ENCODE peak calls at places on chromosomes 1 and 21, in six cellular contexts. K is keratinocyte; N is Peyer's patch; T is astrocyte of the spinal cord; O is CD8-positive, alpha-beta memory T cell; R is stomach. Q is an unnamed sample.

GRCh38 chr1:20255666-20256065 is 35.0 kb upstream of the VWA5B1 start:
- DNase-seq in K (no peak), N (peak; percentile 85), T (peak; percentile 73), O (no peak), R (no peak), Q (peak; percentile 12)

GRCh38 chr1:218476385-218476784 is 131.2 kb downstream of the TGFB2 start:
- DNase-seq in K (no peak), N (no peak), T (peak; percentile 86), O (no peak), R (no peak), Q (peak; percentile 67)

GRCh38 chr1:84620720-84621313 is 46.6 kb upstream of the CTBS start:
- DNase-seq in K (no peak), N (peak; percentile 88), T (peak; percentile 82), O (peak; percentile 70), R (peak; percentile 77), Q (no peak)

GRCh38 chr1:2304282-2304681 is 76.2 kb downstream of the SKI start:
- DNase-seq in K (no peak), N (no peak), T (no peak), O (no peak), R (no peak), Q (no peak)

GRCh38 chr1:31364561-31365255 is 8.2 kb downstream of the FABP3 start:
- DNase-seq in K (no peak), N (no peak), T (peak; percentile 16), O (no peak), R (no peak), Q (no peak)

GRCh38 chr1:33301273-33301984 is 19.5 kb downstream of the A3GALT2 start:
- DNase-seq in K (no peak), N (peak; percentile 42), T (no peak), O (no peak), R (no peak), Q (no peak)

GRCh38 chr1:96992871-96993270 is 271.3 kb downstream of the PTBP2 start:
- DNase-seq in K (no peak), N (no peak), T (peak; percentile 44), O (no peak), R (no peak), Q (peak; percentile 25)

GRCh38 chr1:12546771-12547585 is 71.0 kb downstream of the DHRS3 start:
- DNase-seq in K (no peak), N (no peak), T (no peak), O (no peak), R (no peak), Q (no peak)

GRCh38 chr1:24364605-24364974 is 45.4 kb downstream of the GRHL3 start:
- DNase-seq in K (no peak), N (peak; percentile 65), T (peak; percentile 49), O (no peak), R (no peak), Q (no peak)

GRCh38 chr1:56872597-56872996 is 18.0 kb downstream of the C8A start:
- DNase-seq in K (no peak), N (no peak), T (peak; percentile 28), O (no peak), R (no peak), Q (peak; percentile 17)

GRCh38 chr1:214571281-214571680 is 19.9 kb upstream of the PTPN14 start:
- DNase-seq in K (no peak), N (no peak), T (no peak), O (no peak), R (no peak), Q (no peak)

GRCh38 chr1:119275930-119276215 is 92.7 kb upstream of the HAO2 start:
- DNase-seq in K (no peak), N (no peak), T (no peak), O (no peak), R (no peak), Q (no peak)

GRCh38 chr1:218459450-218459849 is 114.3 kb downstream of the TGFB2 start:
- DNase-seq in K (no peak), N (no peak), T (peak; percentile 73), O (no peak), R (no peak), Q (no peak)

GRCh38 chr1:155529109-155529508 is 33.5 kb downstream of the ASH1L start:
- DNase-seq in K (no peak), N (no peak), T (no peak), O (no peak), R (no peak), Q (no peak)

GRCh38 chr21:36478207-36478701 is 1.7 kb downstream of the CLDN14 start:
- DNase-seq in K (peak; percentile 66), N (no peak), T (peak; percentile 80), O (no peak), R (no peak), Q (peak; percentile 52)

GRCh38 chr1:114289321-114289720 is 135.7 kb upstream of the SYT6 start:
- DNase-seq in K (no peak), N (no peak), T (no peak), O (no peak), R (no peak), Q (no peak)

GRCh38 chr1:198860371-198860770 is 221.5 kb downstream of the PTPRC start:
- DNase-seq in K (no peak), N (no peak), T (no peak), O (no peak), R (no peak), Q (no peak)

DNA sequence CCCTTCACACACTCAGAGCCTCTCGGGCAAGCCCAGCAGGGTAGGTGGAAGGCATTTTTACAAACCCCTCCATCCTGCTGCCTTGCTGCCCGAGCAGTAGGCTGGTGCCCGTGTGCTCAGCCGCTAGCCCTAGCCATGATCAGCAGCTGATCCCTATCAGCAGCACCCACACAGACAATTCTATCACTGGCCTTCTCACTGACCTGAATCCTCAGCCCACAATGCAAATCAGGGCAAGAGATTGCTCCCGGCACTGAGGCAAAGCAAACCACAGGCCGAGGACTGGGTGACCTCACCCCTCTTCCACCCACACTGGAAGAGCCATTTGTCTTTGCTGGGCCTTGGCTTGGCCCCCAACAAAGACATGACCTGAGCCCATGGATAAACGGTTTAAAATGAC is 895 bp upstream of the PDZK1 start:
- DNase-seq in K (no peak), N (no peak), T (no peak), O (no peak), R (no peak), Q (no peak)
- H3K4me3 ChIP-seq in K (no peak overlapping the region), N (no peak overlapping the region), T (no peak overlapping the region), O (no peak overlapping the region), R (no peak overlapping the region), Q (no peak overlapping the region)

GRCh38 chr1:205048382-205048781 is 5.4 kb downstream of the CNTN2 start:
- DNase-seq in K (no peak), N (no peak), T (no peak), O (no peak), R (no peak), Q (no peak)
- H3K4me3 ChIP-seq in K (no peak overlapping the region), N (no peak overlapping the region), T (no peak overlapping the region), O (no peak overlapping the region), R (no peak overlapping the region), Q (no peak overlapping the region)

GRCh38 chr1:42847111-42847580 is 733 bp downstream of the ZNF691 start:
- DNase-seq in K (no peak), N (no peak), T (no peak), O (no peak), R (no peak), Q (no peak)

GRCh38 chr1:42848823-42849537 is 2.6 kb downstream of the ZNF691 start:
- DNase-seq in K (no peak), N (no peak), T (no peak), O (no peak), R (no peak), Q (no peak)

GRCh38 chr1:42845866-42846256 is 552 bp upstream of the ZNF691 start:
- DNase-seq in K (no peak), N (no peak), T (no peak), O (no peak), R (no peak), Q (no peak)

GRCh38 chr1:42846257-42847110 is at the start of gene ZNF691:
- DNase-seq in K (peak; percentile 71), N (peak; percentile 97), T (peak; percentile 98), O (peak; percentile 84), R (peak; percentile 94), Q (peak; percentile 90)

GRCh38 chr1:42847721-42848470 is 1.5 kb downstream of the ZNF691 start:
- DNase-seq in K (no peak), N (no peak), T (no peak), O (no peak), R (no peak), Q (no peak)
- H3K4me3 ChIP-seq in K (no peak overlapping the region), N (no peak overlapping the region), T (no peak overlapping the region), O (peak overlapping the region; percentile 93), R (no peak overlapping the region), Q (peak overlapping the region; percentile 82)

DNA sequence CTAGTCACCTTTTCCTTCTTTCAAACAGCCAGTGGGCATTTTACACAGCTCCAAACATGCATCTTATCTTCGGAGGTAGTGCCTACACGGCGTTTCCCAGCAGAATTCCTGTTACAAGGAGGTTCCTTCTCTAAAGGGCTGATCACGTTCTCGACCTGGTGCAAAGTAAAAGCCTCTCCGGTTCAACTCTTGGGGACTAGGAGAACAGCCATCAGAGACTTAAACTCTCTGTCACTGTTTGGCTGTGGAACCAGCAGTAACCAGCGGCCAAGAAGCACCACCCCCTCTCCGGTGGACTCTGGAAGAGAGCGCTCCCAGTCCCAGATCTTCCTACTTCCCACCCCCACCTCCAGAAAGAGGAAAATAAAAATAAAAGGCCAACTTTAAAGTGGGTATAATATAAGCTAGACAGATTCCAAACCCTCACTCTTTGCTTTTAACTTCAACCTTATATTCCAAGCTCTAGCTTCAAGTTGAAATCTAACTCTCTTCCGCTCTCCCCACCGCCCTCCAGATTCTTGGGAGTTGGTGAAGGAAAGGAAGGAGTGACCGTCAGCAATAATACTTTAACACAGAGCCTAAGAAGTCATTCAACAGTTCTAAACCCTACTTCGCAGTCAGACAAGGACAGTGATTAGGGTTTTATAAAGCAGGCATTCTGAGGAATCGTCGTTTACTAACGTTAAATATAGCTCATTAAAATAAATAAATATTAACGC is 2.9 kb downstream of the BRINP3 start:
- DNase-seq in K (no peak), N (peak; percentile 68), T (peak; percentile 18), O (no peak), R (no peak), Q (no peak)
- H3K4me3 ChIP-seq in K (no peak overlapping the region), N (no peak overlapping the region), T (peak overlapping the region; percentile 43), O (no peak overlapping the region), R (no peak overlapping the region), Q (peak overlapping the region; percentile 51)

DNA sequence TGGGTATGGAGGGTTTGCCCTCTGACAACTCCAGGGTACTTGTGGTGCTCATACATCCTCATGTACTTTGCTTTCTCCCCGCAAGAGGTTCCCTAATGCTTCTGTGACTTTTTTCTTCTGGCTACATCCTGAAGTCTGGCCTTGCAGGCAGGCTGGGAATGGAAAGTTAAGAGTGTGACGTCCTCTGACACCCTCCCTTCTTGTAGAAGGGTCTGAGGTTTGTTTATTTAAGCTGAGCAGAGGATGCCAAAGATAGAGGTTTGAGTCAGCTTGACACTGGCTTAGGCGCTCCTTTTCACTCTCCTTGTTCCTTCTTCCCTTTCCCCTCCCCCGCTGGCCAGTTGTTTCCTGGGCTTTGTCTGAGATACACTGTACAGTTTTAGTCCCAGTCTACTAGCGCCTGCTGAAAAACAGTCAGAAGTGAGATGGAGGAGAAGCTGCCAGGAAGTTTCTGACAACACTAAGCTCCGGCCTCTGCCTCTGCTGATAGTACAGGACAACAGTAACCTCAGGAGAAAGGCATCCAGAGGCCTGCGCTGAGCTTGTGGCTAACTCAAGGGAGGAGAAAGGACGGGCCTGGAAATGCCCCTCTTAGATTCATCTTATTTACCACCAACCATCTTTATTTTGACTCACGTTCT is at the start of gene MACF1:
- DNase-seq in K (no peak), N (peak; percentile 69), T (peak; percentile 98), O (no peak), R (peak; percentile 26), Q (peak; percentile 88)
- H3K4me3 ChIP-seq in K (peak within 1 kb of the TSS; percentile 24), N (peak within 1 kb of the TSS; percentile 27), T (peak within 1 kb of the TSS; percentile 48), O (peak within 1 kb of the TSS; percentile 69), R (peak within 1 kb of the TSS; percentile 35), Q (peak within 1 kb of the TSS; percentile 53)